ENCODE peak calls at places on chromosomes 13 and 19, in seven cellular contexts. H, K, J, C, N, G and P are unnamed samples.

GRCh38 chr19:47608074-47608907 is 643 bp upstream of the BICRA start:
- DNase-seq in G (peak), K (peak), N (peak), J (peak), H (peak), C (peak), P (peak)

GRCh38 chr19:29012457-29012856 is 200.5 kb downstream of the UQCRFS1 start:
- DNase-seq in J (no peak), C (no peak), H (no peak), G (no peak), N (no peak), K (no peak), P (no peak)

GRCh38 chr13:75505327-75505726 is 23.4 kb upstream of the TBC1D4 start:
- DNase-seq in K (no peak), G (no peak), H (no peak), J (no peak), N (no peak), C (no peak), P (no peak)

GRCh38 chr19:38691938-38692457 is 44.5 kb downstream of the ACTN4 start:
- DNase-seq in H (peak), J (no peak), C (peak), K (peak), G (peak), N (no peak), P (no peak)

GRCh38 chr13:25882732-25883357 is 169.0 kb downstream of the SHISA2 start:
- DNase-seq in K (no peak), N (no peak), C (no peak), H (peak), G (no peak), J (no peak), P (no peak)

GRCh38 chr19:41528106-41528505 is 47.9 kb upstream of the CEACAM21 start:
- DNase-seq in H (no peak), J (no peak), G (no peak), N (no peak), C (no peak), K (no peak), P (no peak)

GRCh38 chr19:411723-412355 is 2.9 kb upstream of the C2CD4C start:
- DNase-seq in K (no peak), G (no peak), N (peak), J (no peak), C (no peak), H (no peak), P (peak)

GRCh38 chr19:50649433-50650391 is at the start of gene C19orf81:
- DNase-seq in C (peak), J (no peak), N (peak), K (no peak), G (no peak), H (peak), P (peak)

GRCh38 chr19:55258476-55258827 is 365 bp downstream of the PPP6R1 start:
- DNase-seq in K (no peak), J (peak), N (peak), G (no peak), C (peak), H (no peak), P (peak)

GRCh38 chr19:43353606-43354304 is at the start of gene CD177:
- DNase-seq in H (no peak), C (no peak), G (no peak), K (no peak), N (no peak), J (no peak), P (peak)

GRCh38 chr13:101612736-101613135 is 160.3 kb downstream of the ITGBL1 start:
- DNase-seq in N (no peak), J (no peak), H (no peak), K (no peak), C (no peak), G (no peak), P (no peak)

GRCh38 chr19:3142292-3142670 is 6.4 kb downstream of the GNA15 start:
- DNase-seq in N (no peak), K (no peak), H (peak), J (no peak), G (peak), C (peak), P (no peak)

GRCh38 chr19:17572640-17573039 is 17.2 kb downstream of the COLGALT1 start:
- DNase-seq in H (no peak), N (no peak), K (no peak), G (no peak), C (no peak), J (no peak), P (no peak)

GRCh38 chr19:46925548-46925950 is 64.8 kb downstream of the ARHGAP35 start:
- DNase-seq in H (peak), G (no peak), C (peak), K (no peak), J (no peak), N (no peak), P (no peak)

GRCh38 chr13:67134322-67135129 is 95.6 kb downstream of the PCDH9 start:
- DNase-seq in N (no peak), J (no peak), C (no peak), K (no peak), H (no peak), G (no peak), P (no peak)

GRCh38 chr19:30144242-30144758 is 202.3 kb downstream of the URI1 start:
- DNase-seq in N (no peak), H (no peak), J (no peak), G (no peak), K (no peak), C (no peak), P (no peak)

GRCh38 chr19:38506723-38507550 is 73.4 kb downstream of the RYR1 start:
- DNase-seq in J (peak), K (peak), C (peak), N (peak), H (peak), G (peak), P (peak)

GRCh38 chr13:30898721-30899188 is 7.3 kb upstream of the MEDAG start:
- DNase-seq in G (peak), H (peak), N (no peak), J (no peak), K (peak), C (peak), P (no peak)

GRCh38 chr19:38647966-38648788 is 728 bp downstream of the ACTN4 start:
- DNase-seq in J (no peak), N (no peak), K (no peak), H (no peak), G (no peak), C (no peak), P (no peak)

GRCh38 chr13:47249296-47249695 is 352.4 kb upstream of the HTR2A start:
- DNase-seq in K (no peak), C (no peak), N (no peak), G (no peak), H (no peak), J (no peak), P (no peak)

GRCh38 chr19:491146-491741 is 5.0 kb upstream of the MADCAM1 start:
- DNase-seq in N (no peak), G (no peak), J (peak), C (no peak), H (no peak), K (no peak), P (no peak)

GRCh38 chr13:96650301-96650886 is 343.9 kb downstream of the OXGR1 start:
- DNase-seq in C (peak), N (no peak), H (peak), J (no peak), K (no peak), G (no peak), P (no peak)

GRCh38 chr13:28533441-28534166 is 38.7 kb upstream of the FLT1 start:
- DNase-seq in C (no peak), N (no peak), G (no peak), J (no peak), H (no peak), K (no peak), P (no peak)

GRCh38 chr13:40776681-40777165 is 5.7 kb upstream of the MRPS31 start:
- DNase-seq in J (peak), C (no peak), G (no peak), K (no peak), N (no peak), H (peak), P (no peak)

GRCh38 chr19:49890349-49891311 is 6.1 kb downstream of the IL4I1 start:
- DNase-seq in N (peak), G (no peak), C (no peak), J (peak), H (no peak), K (no peak), P (no peak)

GRCh38 chr19:45506246-45506990 is 861 bp upstream of the VASP start:
- DNase-seq in C (peak), H (peak), N (peak), J (peak), G (peak), K (peak), P (peak)

GRCh38 chr19:56765107-56765506 is 75.4 kb downstream of the PEG3 start:
- DNase-seq in N (no peak), K (no peak), G (no peak), H (peak), J (no peak), C (no peak), P (peak)

GRCh38 chr19:47729468-47729798 is 15.9 kb upstream of the NOP53 start:
- DNase-seq in J (no peak), G (peak), H (peak), N (no peak), C (peak), K (peak), P (no peak)